ENCODE peak calls at places on chromosomes 7 and 10, in eight cellular contexts. One of them, this sample, is unnamed. For H3K4me1, the result is how much of the 10 kb centered on the place peaks cover.

GRCh38 chr10:99369551-99369950 is 40.4 kb downstream of the CNNM1 start:
- DNase-seq in transverse colon: no peak
- DNase-seq in ovary: no peak
- DNase-seq in colonic mucosa: no peak
- DNase-seq in hepatocyte: no peak
- DNase-seq in endothelial cell of umbilical vein: no peak
- DNase-seq in heart left ventricle: no peak
- DNase-seq in mammary epithelial cell: no peak
- DNase-seq in this sample: no peak

GRCh38 chr7:21773326-21773725 is 172.4 kb downstream of the CDCA7L start:
- DNase-seq in transverse colon: no peak
- DNase-seq in ovary: no peak
- DNase-seq in colonic mucosa: no peak
- DNase-seq in hepatocyte: no peak
- DNase-seq in endothelial cell of umbilical vein: no peak
- DNase-seq in heart left ventricle: no peak
- DNase-seq in mammary epithelial cell: peak
- DNase-seq in this sample: no peak

GRCh38 chr10:71974489-71975011 is 10.4 kb downstream of the CHST3 start:
- DNase-seq in transverse colon: no peak
- DNase-seq in ovary: no peak
- DNase-seq in colonic mucosa: no peak
- DNase-seq in hepatocyte: no peak
- DNase-seq in endothelial cell of umbilical vein: peak
- DNase-seq in heart left ventricle: peak
- DNase-seq in mammary epithelial cell: peak
- DNase-seq in this sample: peak

GRCh38 chr10:103699611-103700435 is 155.6 kb downstream of the SH3PXD2A start:
- DNase-seq in transverse colon: no peak
- DNase-seq in ovary: no peak
- DNase-seq in colonic mucosa: no peak
- DNase-seq in hepatocyte: no peak
- DNase-seq in endothelial cell of umbilical vein: no peak
- DNase-seq in heart left ventricle: no peak
- DNase-seq in mammary epithelial cell: no peak
- DNase-seq in this sample: no peak

GRCh38 chr7:114218283-114218682 is 196.3 kb upstream of the FOXP2 start:
- DNase-seq in transverse colon: no peak
- DNase-seq in ovary: no peak
- DNase-seq in colonic mucosa: no peak
- DNase-seq in hepatocyte: no peak
- DNase-seq in endothelial cell of umbilical vein: no peak
- DNase-seq in heart left ventricle: no peak
- DNase-seq in mammary epithelial cell: no peak
- DNase-seq in this sample: no peak

GRCh38 chr10:46104071-46104585 is 58.1 kb upstream of the MSMB start:
- DNase-seq in transverse colon: no peak
- DNase-seq in ovary: no peak
- DNase-seq in colonic mucosa: no peak
- DNase-seq in hepatocyte: no peak
- DNase-seq in endothelial cell of umbilical vein: no peak
- DNase-seq in heart left ventricle: no peak
- DNase-seq in mammary epithelial cell: no peak
- DNase-seq in this sample: no peak

GRCh38 chr10:133460208-133460769 is 6.5 kb downstream of the SCART1 start:
- DNase-seq in transverse colon: no peak
- DNase-seq in ovary: no peak
- DNase-seq in colonic mucosa: no peak
- DNase-seq in hepatocyte: no peak
- DNase-seq in endothelial cell of umbilical vein: no peak
- DNase-seq in heart left ventricle: no peak
- DNase-seq in mammary epithelial cell: no peak
- DNase-seq in this sample: no peak

GRCh38 chr10:28481968-28482367 is 51.0 kb upstream of the WAC start:
- DNase-seq in transverse colon: no peak
- DNase-seq in ovary: no peak
- DNase-seq in colonic mucosa: no peak
- DNase-seq in hepatocyte: no peak
- DNase-seq in endothelial cell of umbilical vein: no peak
- DNase-seq in heart left ventricle: no peak
- DNase-seq in mammary epithelial cell: no peak
- DNase-seq in this sample: no peak

GRCh38 chr7:121398246-121398645 is 2.1 kb upstream of the FAM3C start:
- DNase-seq in transverse colon: no peak
- DNase-seq in ovary: no peak
- DNase-seq in colonic mucosa: no peak
- DNase-seq in hepatocyte: peak
- DNase-seq in endothelial cell of umbilical vein: no peak
- DNase-seq in heart left ventricle: no peak
- DNase-seq in mammary epithelial cell: no peak
- DNase-seq in this sample: no peak

GRCh38 chr10:43215758-43216455 is 51.0 kb downstream of the RASGEF1A start:
- DNase-seq in transverse colon: no peak
- DNase-seq in ovary: no peak
- DNase-seq in colonic mucosa: no peak
- DNase-seq in hepatocyte: no peak
- DNase-seq in endothelial cell of umbilical vein: no peak
- DNase-seq in heart left ventricle: no peak
- DNase-seq in mammary epithelial cell: no peak
- DNase-seq in this sample: no peak

GRCh38 chr10:38003588-38003987 is 6.9 kb upstream of the ZNF33A start:
- DNase-seq in transverse colon: no peak
- DNase-seq in ovary: no peak
- DNase-seq in colonic mucosa: no peak
- DNase-seq in hepatocyte: no peak
- DNase-seq in endothelial cell of umbilical vein: no peak
- DNase-seq in heart left ventricle: no peak
- DNase-seq in mammary epithelial cell: no peak
- DNase-seq in this sample: no peak

GRCh38 chr7:2864204-2864985 is 20.3 kb upstream of the GNA12 start:
- DNase-seq in transverse colon: no peak
- DNase-seq in ovary: no peak
- DNase-seq in colonic mucosa: no peak
- DNase-seq in hepatocyte: no peak
- DNase-seq in endothelial cell of umbilical vein: no peak
- DNase-seq in heart left ventricle: no peak
- DNase-seq in mammary epithelial cell: peak
- DNase-seq in this sample: no peak

GRCh38 chr7:6558837-6559236 is 7.6 kb upstream of the GRID2IP start:
- DNase-seq in transverse colon: peak
- DNase-seq in ovary: no peak
- DNase-seq in colonic mucosa: peak
- DNase-seq in hepatocyte: peak
- DNase-seq in endothelial cell of umbilical vein: no peak
- DNase-seq in heart left ventricle: no peak
- DNase-seq in mammary epithelial cell: peak
- DNase-seq in this sample: no peak

GRCh38 chr7:30896041-30896440 is 15.6 kb upstream of the AQP1 start:
- DNase-seq in transverse colon: no peak
- DNase-seq in ovary: no peak
- DNase-seq in colonic mucosa: no peak
- DNase-seq in hepatocyte: peak
- DNase-seq in endothelial cell of umbilical vein: no peak
- DNase-seq in heart left ventricle: no peak
- DNase-seq in mammary epithelial cell: no peak
- DNase-seq in this sample: no peak
- H3K4me1 ChIP-seq in transverse colon: under half
- H3K4me1 ChIP-seq in ovary: under half
- H3K4me1 ChIP-seq in colonic mucosa: under half
- H3K4me1 ChIP-seq in hepatocyte: under half
- H3K4me1 ChIP-seq in endothelial cell of umbilical vein: under half
- H3K4me1 ChIP-seq in heart left ventricle: half or more
- H3K4me1 ChIP-seq in mammary epithelial cell: under half
- H3K4me1 ChIP-seq in this sample: under half

GRCh38 chr7:90345016-90345415 is 1.5 kb upstream of the GTPBP10 start:
- DNase-seq in transverse colon: no peak
- DNase-seq in ovary: no peak
- DNase-seq in colonic mucosa: no peak
- DNase-seq in hepatocyte: no peak
- DNase-seq in endothelial cell of umbilical vein: no peak
- DNase-seq in heart left ventricle: no peak
- DNase-seq in mammary epithelial cell: no peak
- DNase-seq in this sample: no peak

GRCh38 chr7:90345548-90346319 is 782 bp upstream of the GTPBP10 start:
- DNase-seq in transverse colon: peak
- DNase-seq in ovary: no peak
- DNase-seq in colonic mucosa: peak
- DNase-seq in hepatocyte: peak
- DNase-seq in endothelial cell of umbilical vein: peak
- DNase-seq in heart left ventricle: no peak
- DNase-seq in mammary epithelial cell: peak
- DNase-seq in this sample: no peak

GRCh38 chr7:90349305-90349704 is 2.8 kb downstream of the GTPBP10 start:
- DNase-seq in transverse colon: no peak
- DNase-seq in ovary: no peak
- DNase-seq in colonic mucosa: no peak
- DNase-seq in hepatocyte: no peak
- DNase-seq in endothelial cell of umbilical vein: no peak
- DNase-seq in heart left ventricle: no peak
- DNase-seq in mammary epithelial cell: no peak
- DNase-seq in this sample: no peak

GRCh38 chr7:90346326-90347125 is at the start of gene GTPBP10:
- DNase-seq in transverse colon: peak
- DNase-seq in ovary: peak
- DNase-seq in colonic mucosa: peak
- DNase-seq in hepatocyte: peak
- DNase-seq in endothelial cell of umbilical vein: peak
- DNase-seq in heart left ventricle: peak
- DNase-seq in mammary epithelial cell: peak
- DNase-seq in this sample: peak

GRCh38 chr7:90347759-90348158 is 1.2 kb downstream of the GTPBP10 start:
- DNase-seq in transverse colon: no peak
- DNase-seq in ovary: no peak
- DNase-seq in colonic mucosa: no peak
- DNase-seq in hepatocyte: no peak
- DNase-seq in endothelial cell of umbilical vein: no peak
- DNase-seq in heart left ventricle: no peak
- DNase-seq in mammary epithelial cell: no peak
- DNase-seq in this sample: no peak
- H3K4me3 ChIP-seq in transverse colon: no peak
- H3K4me3 ChIP-seq in ovary: no peak
- H3K4me3 ChIP-seq in colonic mucosa: no peak
- H3K4me3 ChIP-seq in hepatocyte: peak
- H3K4me3 ChIP-seq in endothelial cell of umbilical vein: peak
- H3K4me3 ChIP-seq in heart left ventricle: no peak
- H3K4me3 ChIP-seq in mammary epithelial cell: no peak
- H3K4me3 ChIP-seq in this sample: peak

GRCh38 chr10:125955766-125956165 is 59.4 kb downstream of the FANK1 start:
- DNase-seq in transverse colon: no peak
- DNase-seq in ovary: no peak
- DNase-seq in colonic mucosa: no peak
- DNase-seq in hepatocyte: no peak
- DNase-seq in endothelial cell of umbilical vein: peak
- DNase-seq in heart left ventricle: no peak
- DNase-seq in mammary epithelial cell: no peak
- DNase-seq in this sample: no peak

GRCh38 chr10:125962200-125962599 is 65.8 kb downstream of the FANK1 start:
- DNase-seq in transverse colon: no peak
- DNase-seq in ovary: no peak
- DNase-seq in colonic mucosa: no peak
- DNase-seq in hepatocyte: no peak
- DNase-seq in endothelial cell of umbilical vein: no peak
- DNase-seq in heart left ventricle: no peak
- DNase-seq in mammary epithelial cell: no peak
- DNase-seq in this sample: no peak

GRCh38 chr10:125964558-125964957 is 68.2 kb downstream of the FANK1 start:
- DNase-seq in transverse colon: no peak
- DNase-seq in ovary: no peak
- DNase-seq in colonic mucosa: no peak
- DNase-seq in hepatocyte: no peak
- DNase-seq in endothelial cell of umbilical vein: no peak
- DNase-seq in heart left ventricle: no peak
- DNase-seq in mammary epithelial cell: no peak
- DNase-seq in this sample: no peak

GRCh38 chr10:125967533-125967932 is 71.2 kb downstream of the FANK1 start:
- DNase-seq in transverse colon: no peak
- DNase-seq in ovary: no peak
- DNase-seq in colonic mucosa: no peak
- DNase-seq in hepatocyte: no peak
- DNase-seq in endothelial cell of umbilical vein: no peak
- DNase-seq in heart left ventricle: no peak
- DNase-seq in mammary epithelial cell: peak
- DNase-seq in this sample: no peak

DNA sequence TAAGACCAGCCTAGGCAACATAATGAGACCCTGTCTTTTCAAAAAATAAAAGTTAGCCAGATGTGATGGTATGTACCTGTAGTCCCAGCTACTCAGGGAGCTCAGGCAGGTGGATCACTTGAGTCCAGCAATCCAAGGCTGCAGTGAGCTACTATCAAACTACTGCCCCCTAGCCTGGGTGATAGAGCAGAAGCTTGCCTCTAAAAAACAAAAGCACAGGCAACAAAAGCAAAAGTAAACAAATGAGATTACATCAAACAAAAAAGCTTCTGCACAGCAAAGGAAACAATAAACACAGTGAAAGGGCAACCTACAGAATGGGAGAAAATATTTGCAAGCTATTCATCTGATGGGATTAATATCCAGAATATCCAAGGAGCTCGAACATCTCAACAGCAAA is 65.4 kb downstream of the FANK1 start:
- DNase-seq in transverse colon: no peak
- DNase-seq in ovary: no peak
- DNase-seq in colonic mucosa: no peak
- DNase-seq in hepatocyte: no peak
- DNase-seq in endothelial cell of umbilical vein: no peak
- DNase-seq in heart left ventricle: no peak
- DNase-seq in mammary epithelial cell: no peak
- DNase-seq in this sample: no peak
- TF ChIP-seq CTCF in transverse colon: no peak
- TF ChIP-seq CTCF in ovary: no peak
- TF ChIP-seq CTCF in colonic mucosa: no peak
- TF ChIP-seq CTCF in hepatocyte: no peak
- TF ChIP-seq CTCF in endothelial cell of umbilical vein: no peak
- TF ChIP-seq CTCF in heart left ventricle: no peak
- TF ChIP-seq CTCF in mammary epithelial cell: peak
- TF ChIP-seq CTCF in this sample: no peak

GRCh38 chr7:100567045-100567730 is 6.5 kb downstream of the SAP25 start:
- DNase-seq in transverse colon: no peak
- DNase-seq in ovary: no peak
- DNase-seq in colonic mucosa: no peak
- DNase-seq in hepatocyte: no peak
- DNase-seq in endothelial cell of umbilical vein: no peak
- DNase-seq in heart left ventricle: no peak
- DNase-seq in mammary epithelial cell: no peak
- DNase-seq in this sample: no peak

GRCh38 chr7:100567751-100568175 is 5.9 kb downstream of the SAP25 start:
- DNase-seq in transverse colon: no peak
- DNase-seq in ovary: no peak
- DNase-seq in colonic mucosa: no peak
- DNase-seq in hepatocyte: no peak
- DNase-seq in endothelial cell of umbilical vein: no peak
- DNase-seq in heart left ventricle: no peak
- DNase-seq in mammary epithelial cell: no peak
- DNase-seq in this sample: no peak

GRCh38 chr7:100568936-100569844 is 4.5 kb downstream of the SAP25 start:
- DNase-seq in transverse colon: peak
- DNase-seq in ovary: peak
- DNase-seq in colonic mucosa: peak
- DNase-seq in hepatocyte: peak
- DNase-seq in endothelial cell of umbilical vein: peak
- DNase-seq in heart left ventricle: no peak
- DNase-seq in mammary epithelial cell: no peak
- DNase-seq in this sample: peak

GRCh38 chr7:100566018-100566531 is 7.6 kb downstream of the SAP25 start:
- DNase-seq in transverse colon: no peak
- DNase-seq in ovary: no peak
- DNase-seq in colonic mucosa: no peak
- DNase-seq in hepatocyte: no peak
- DNase-seq in endothelial cell of umbilical vein: no peak
- DNase-seq in heart left ventricle: no peak
- DNase-seq in mammary epithelial cell: no peak
- DNase-seq in this sample: no peak

GRCh38 chr7:100568176-100568935 is 5.3 kb downstream of the SAP25 start:
- DNase-seq in transverse colon: peak
- DNase-seq in ovary: peak
- DNase-seq in colonic mucosa: peak
- DNase-seq in hepatocyte: peak
- DNase-seq in endothelial cell of umbilical vein: no peak
- DNase-seq in heart left ventricle: no peak
- DNase-seq in mammary epithelial cell: no peak
- DNase-seq in this sample: peak
- H3K4me1 ChIP-seq in transverse colon: under half
- H3K4me1 ChIP-seq in ovary: under half
- H3K4me1 ChIP-seq in colonic mucosa: under half
- H3K4me1 ChIP-seq in hepatocyte: under half
- H3K4me1 ChIP-seq in endothelial cell of umbilical vein: under half
- H3K4me1 ChIP-seq in heart left ventricle: under half
- H3K4me1 ChIP-seq in mammary epithelial cell: under half
- H3K4me1 ChIP-seq in this sample: under half